ENCODE peak calls at places on chromosomes 11 and 22, in four cellular contexts. One of them, this sample, is unnamed.

GRCh38 chr11:76209956-76210885 is 3.9 kb upstream of the WNT11 start:
- DNase-seq in HepG2: no peak
- DNase-seq in K562: no peak
- DNase-seq in GM12878: no peak
- DNase-seq in this sample: no peak

GRCh38 chr11:14969922-14970323 is 2.2 kb downstream of the CALCA start:
- DNase-seq in K562: peak; percentile 67
- DNase-seq in GM12878: no peak
- DNase-seq in HepG2: peak; percentile 28
- DNase-seq in this sample: peak; percentile 94

GRCh38 chr11:17743808-17744119 is 9.2 kb downstream of the KCNC1 start:
- DNase-seq in HepG2: no peak
- DNase-seq in K562: no peak
- DNase-seq in GM12878: no peak
- DNase-seq in this sample: no peak

GRCh38 chr11:72075756-72076155 is 4.6 kb downstream of the NUMA1 start:
- DNase-seq in K562: no peak
- DNase-seq in HepG2: no peak
- DNase-seq in GM12878: no peak
- DNase-seq in this sample: no peak

GRCh38 chr11:9922806-9923205 is 258.9 kb downstream of the SWAP70 start:
- DNase-seq in HepG2: no peak
- DNase-seq in GM12878: no peak
- DNase-seq in K562: no peak
- DNase-seq in this sample: peak; percentile 47

GRCh38 chr22:47484960-47485571 is 722.6 kb downstream of the TBC1D22A start:
- DNase-seq in K562: no peak
- DNase-seq in GM12878: no peak
- DNase-seq in HepG2: no peak
- DNase-seq in this sample: no peak

GRCh38 chr11:6611092-6612007 is 666 bp downstream of the TAF10 start:
- DNase-seq in GM12878: no peak
- DNase-seq in K562: peak; percentile 45
- DNase-seq in HepG2: no peak
- DNase-seq in this sample: peak; percentile 24

GRCh38 chr22:39215430-39216142 is 29.2 kb downstream of the PDGFB start:
- DNase-seq in HepG2: no peak
- DNase-seq in K562: peak; percentile 35
- DNase-seq in GM12878: no peak
- DNase-seq in this sample: peak; percentile 58

GRCh38 chr22:26800858-26801257 is 143.5 kb downstream of the MIAT start:
- DNase-seq in K562: no peak
- DNase-seq in GM12878: no peak
- DNase-seq in HepG2: no peak
- DNase-seq in this sample: peak; percentile 78

GRCh38 chr11:70547386-70547785 is 149.1 kb downstream of the CTTN start:
- DNase-seq in GM12878: no peak
- DNase-seq in HepG2: no peak
- DNase-seq in K562: no peak
- DNase-seq in this sample: no peak

GRCh38 chr11:58596621-58597020 is 17.8 kb downstream of the ZFP91 start:
- DNase-seq in GM12878: no peak
- DNase-seq in K562: no peak
- DNase-seq in HepG2: no peak
- DNase-seq in this sample: no peak

GRCh38 chr22:22745225-22746060 is 101.0 kb downstream of the GGTLC2 start:
- DNase-seq in K562: peak; percentile 90
- DNase-seq in GM12878: no peak
- DNase-seq in HepG2: peak; percentile 5
- DNase-seq in this sample: peak; percentile 74
- TF ChIP-seq CREM in K562: no peak
- TF ChIP-seq CREM in GM12878: no peak
- TF ChIP-seq CREM in HepG2: no peak
- TF ChIP-seq CREM in this sample: no peak

GRCh38 chr11:96658436-96658835 is 268.6 kb downstream of the JRKL start:
- DNase-seq in GM12878: no peak
- DNase-seq in HepG2: no peak
- DNase-seq in K562: peak; percentile 41
- DNase-seq in this sample: no peak

DNA sequence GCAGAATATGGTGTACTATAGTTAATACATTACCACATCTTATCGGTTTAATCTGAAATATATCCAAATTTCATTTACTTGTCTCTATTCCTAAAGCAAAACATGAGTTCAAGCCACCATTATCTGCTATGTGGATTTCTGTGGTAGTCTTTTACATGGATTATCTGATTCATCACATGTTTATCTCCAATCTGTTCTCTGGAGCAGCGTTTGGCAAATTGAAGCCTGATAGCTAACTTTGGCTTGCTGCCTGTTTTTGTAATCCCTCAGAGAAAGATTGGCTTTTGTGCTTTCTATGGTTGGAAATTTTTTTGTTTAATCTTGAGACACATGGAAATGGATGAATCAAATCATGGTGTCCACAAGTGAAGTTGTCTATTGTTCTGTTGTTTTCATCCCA is 274.3 kb downstream of the JRKL start:
- DNase-seq in K562: no peak
- DNase-seq in GM12878: no peak
- DNase-seq in HepG2: no peak
- DNase-seq in this sample: no peak
- TF ChIP-seq CREM in K562: no peak
- TF ChIP-seq CREM in GM12878: no peak
- TF ChIP-seq CREM in HepG2: no peak
- TF ChIP-seq CREM in this sample: no peak

GRCh38 chr11:118091690-118092089 is 4.9 kb upstream of the SMIM35 start:
- DNase-seq in K562: no peak
- DNase-seq in HepG2: no peak
- DNase-seq in GM12878: no peak
- DNase-seq in this sample: no peak

GRCh38 chr11:118095967-118096367 is 9.2 kb upstream of the SMIM35 start:
- DNase-seq in GM12878: no peak
- DNase-seq in K562: no peak
- DNase-seq in HepG2: peak; percentile 70
- DNase-seq in this sample: no peak

GRCh38 chr11:118090545-118091162 is 3.9 kb upstream of the SMIM35 start:
- DNase-seq in GM12878: no peak
- DNase-seq in HepG2: peak; percentile 52
- DNase-seq in K562: no peak
- DNase-seq in this sample: no peak

GRCh38 chr11:118095493-118095892 is 8.7 kb upstream of the SMIM35 start:
- DNase-seq in HepG2: no peak
- DNase-seq in GM12878: no peak
- DNase-seq in K562: no peak
- DNase-seq in this sample: no peak

GRCh38 chr11:118092907-118093571 is 6.3 kb upstream of the SMIM35 start:
- DNase-seq in K562: peak; percentile 59
- DNase-seq in GM12878: no peak
- DNase-seq in HepG2: peak; percentile 65
- DNase-seq in this sample: no peak
- TF ChIP-seq CREM in K562: no peak
- TF ChIP-seq CREM in GM12878: no peak
- TF ChIP-seq CREM in HepG2: no peak
- TF ChIP-seq CREM in this sample: no peak

DNA sequence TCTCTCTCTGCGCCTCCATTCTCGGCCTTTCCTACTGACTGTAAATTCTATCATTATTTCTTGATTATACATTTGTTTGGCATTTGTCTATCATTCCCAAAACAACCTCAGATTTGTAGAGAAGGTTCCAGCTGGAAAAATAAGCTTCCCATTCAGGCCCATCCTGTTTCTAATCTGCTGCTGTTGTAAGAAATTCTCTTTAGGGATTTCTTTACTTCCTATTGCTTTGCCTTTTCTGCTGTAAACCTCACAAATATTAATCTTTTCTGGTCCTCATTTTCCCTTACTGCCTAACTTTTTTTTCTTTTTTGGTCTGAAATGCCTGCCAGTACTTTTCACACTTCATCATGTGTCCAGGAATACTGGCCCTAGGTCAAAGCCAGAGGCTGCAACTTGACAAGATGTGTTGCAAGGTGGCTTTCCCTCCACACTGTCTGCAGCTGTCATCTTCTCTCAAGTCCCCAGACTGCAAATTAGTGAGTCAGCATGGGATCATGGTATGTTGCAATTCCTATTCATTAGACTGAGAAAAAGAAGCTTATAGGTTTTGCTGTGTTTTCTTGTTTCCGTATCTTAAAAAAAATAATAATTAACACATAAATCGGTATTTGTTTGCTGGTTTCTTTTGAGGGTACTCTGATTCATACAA is 858.7 kb upstream of the CHORDC1 start:
- DNase-seq in HepG2: no peak
- DNase-seq in K562: no peak
- DNase-seq in GM12878: no peak
- DNase-seq in this sample: no peak
- TF ChIP-seq CREM in HepG2: no peak
- TF ChIP-seq CREM in K562: no peak
- TF ChIP-seq CREM in GM12878: no peak
- TF ChIP-seq CREM in this sample: no peak

GRCh38 chr11:13120691-13121090 is 111.6 kb downstream of the RASSF10 start:
- DNase-seq in HepG2: no peak
- DNase-seq in K562: no peak
- DNase-seq in GM12878: no peak
- DNase-seq in this sample: no peak
- TF ChIP-seq CREM in HepG2: no peak
- TF ChIP-seq CREM in K562: no peak
- TF ChIP-seq CREM in GM12878: no peak
- TF ChIP-seq CREM in this sample: no peak

DNA sequence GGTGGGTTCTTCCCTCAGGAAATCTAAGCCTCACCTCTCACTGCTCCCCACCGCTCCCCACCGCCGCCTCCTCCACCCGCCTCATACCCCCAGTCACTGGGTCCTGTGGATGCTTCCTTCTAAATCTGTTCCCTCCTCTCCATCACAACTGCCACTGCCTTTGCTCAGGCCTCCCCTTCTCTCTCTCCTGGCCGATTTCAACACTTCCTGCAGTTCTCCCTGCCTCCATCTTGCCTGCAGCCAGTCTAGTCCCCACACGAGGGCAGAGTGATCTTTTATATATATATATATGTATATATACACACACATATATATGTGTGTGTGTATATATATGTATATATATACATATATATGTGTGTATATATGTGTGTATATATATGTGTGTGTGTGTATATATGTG is 27.8 kb downstream of the CREB3L1 start:
- DNase-seq in GM12878: no peak
- DNase-seq in K562: no peak
- DNase-seq in HepG2: peak; percentile 30
- DNase-seq in this sample: no peak
- TF ChIP-seq CREM in GM12878: no peak
- TF ChIP-seq CREM in K562: no peak
- TF ChIP-seq CREM in HepG2: no peak
- TF ChIP-seq CREM in this sample: no peak

DNA sequence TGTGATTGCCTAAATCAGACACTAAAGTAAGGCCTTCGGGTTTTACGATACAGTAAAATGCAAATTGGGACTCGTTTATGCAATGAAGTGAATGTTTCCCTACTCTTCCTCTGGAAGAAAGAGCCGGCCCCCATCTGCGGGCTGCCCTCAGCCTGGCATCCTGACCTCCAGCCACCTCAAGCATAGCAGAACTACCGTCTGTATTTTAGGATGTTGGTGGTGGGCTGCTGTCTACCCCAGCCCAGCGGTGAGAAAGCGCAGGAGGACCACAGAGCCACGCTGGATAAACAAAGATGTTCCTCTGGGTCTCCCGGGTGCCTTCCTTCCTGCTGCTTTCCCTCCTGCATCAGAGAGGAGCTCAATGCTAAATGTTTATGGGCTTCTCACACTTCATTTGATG is 287.6 kb downstream of the BRD1 start:
- DNase-seq in GM12878: no peak
- DNase-seq in K562: no peak
- DNase-seq in HepG2: no peak
- DNase-seq in this sample: no peak
- TF ChIP-seq CREM in GM12878: no peak
- TF ChIP-seq CREM in K562: no peak
- TF ChIP-seq CREM in HepG2: no peak
- TF ChIP-seq CREM in this sample: no peak